ENCODE peak calls at places on chromosomes 13 and 19, in four cellular contexts. E is prostate gland, L is A549, Y is heart left ventricle. X is an unnamed sample.

GRCh38 chr19:39759457-39760184 is 19.0 kb upstream of the LEUTX start:
- DNase-seq in E (no peak), L (no peak), Y (no peak), X (no peak)

GRCh38 chr13:19957320-19958118 is 1.0 kb upstream of the ZMYM2 start:
- DNase-seq in E (peak; percentile 78), L (peak; percentile 91), Y (peak; percentile 77), X (peak; percentile 84)

GRCh38 chr19:35044317-35045117 is 3.0 kb downstream of the HPN start:
- DNase-seq in E (peak; percentile 36), L (peak; percentile 76), Y (peak; percentile 54), X (peak; percentile 60)

GRCh38 chr19:29075149-29075548 is 137.8 kb downstream of the UQCRFS1 start:
- DNase-seq in E (no peak), L (no peak), Y (no peak), X (no peak)

GRCh38 chr19:2051771-2052704 is 994 bp upstream of the MKNK2 start:
- DNase-seq in E (peak; percentile 84), L (no peak), Y (peak; percentile 71), X (no peak)

GRCh38 chr19:16772841-16773240 is 53.2 kb downstream of the NWD1 start:
- DNase-seq in E (no peak), L (no peak), Y (no peak), X (no peak)

GRCh38 chr19:37551123-37551993 is 43.2 kb downstream of the ZNF571 start:
- DNase-seq in E (no peak), L (no peak), Y (peak; percentile 70), X (no peak)

GRCh38 chr19:50713556-50714236 is 5.9 kb downstream of the SHANK1 start:
- DNase-seq in E (no peak), L (no peak), Y (no peak), X (peak; percentile 53)

GRCh38 chr19:18469245-18470107 is 31.5 kb upstream of the ISYNA1 start:
- DNase-seq in E (no peak), L (peak; percentile 81), Y (peak; percentile 67), X (peak; percentile 81)

GRCh38 chr13:23866420-23867026 is 22.7 kb downstream of the MIPEP start:
- DNase-seq in E (no peak), L (peak; percentile 20), Y (no peak), X (no peak)

GRCh38 chr13:103187621-103188020 is 121.4 kb upstream of the SLC10A2 start:
- DNase-seq in E (no peak), L (no peak), Y (no peak), X (no peak)

GRCh38 chr19:48102870-48103751 is 7.5 kb downstream of the PLA2G4C start:
- DNase-seq in E (peak; percentile 32), L (peak; percentile 76), Y (no peak), X (no peak)

DNA sequence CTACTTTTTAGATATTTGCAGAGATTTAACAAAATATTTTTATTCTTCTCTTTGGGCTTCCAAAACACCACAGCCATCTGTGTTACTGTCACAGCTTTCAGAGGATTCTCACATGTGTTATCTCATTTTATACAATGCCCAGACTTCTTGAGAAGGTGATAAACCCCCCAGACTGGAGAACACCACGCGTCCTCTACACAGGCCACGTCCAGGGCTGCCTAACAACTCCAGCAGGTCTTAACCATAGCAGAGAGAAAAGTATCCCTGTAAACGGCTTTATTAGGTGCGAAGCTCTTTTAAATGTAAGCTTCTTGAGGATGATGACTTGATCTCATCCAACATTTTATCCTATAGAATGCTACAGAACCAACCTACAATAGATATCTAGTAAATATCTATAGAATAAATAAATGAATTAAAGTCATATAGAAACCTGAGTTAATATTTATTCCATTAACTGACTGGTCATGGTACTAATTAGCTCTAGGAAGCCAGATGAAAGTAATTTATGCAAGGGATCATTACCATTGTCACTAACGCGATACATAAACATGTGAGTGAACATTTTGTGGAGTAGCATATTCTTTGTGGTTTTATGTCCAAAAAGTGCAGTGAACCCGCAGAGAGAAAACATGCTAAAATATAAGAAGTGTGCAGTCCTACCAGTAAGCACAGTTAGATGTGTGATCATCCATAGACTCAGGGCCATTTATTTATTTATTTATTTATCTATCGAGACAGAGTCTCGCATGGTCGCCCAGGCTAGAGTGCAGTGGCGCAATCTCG is 1.8 kb downstream of the GPR183 start:
- DNase-seq in E (no peak), L (no peak), Y (no peak), X (no peak)
- TF ChIP-seq POLR2A in E (no peak), L (no peak), Y (no peak), X (no peak)

GRCh38 chr13:109734002-109734785 is 52.2 kb downstream of the IRS2 start:
- DNase-seq in E (no peak), L (no peak), Y (no peak), X (no peak)
- H3K4me3 ChIP-seq in E (no peak overlapping the region), L (no peak overlapping the region), Y (no peak overlapping the region), X (no peak overlapping the region)

GRCh38 chr19:10835754-10836477 is at the start of gene TMED1:
- DNase-seq in E (peak; percentile 88), L (peak; percentile 99), Y (peak; percentile 100), X (peak; percentile 97)
- TF ChIP-seq POLR2A in E (peak; percentile 56), L (peak; percentile 46), Y (peak; percentile 50), X (no peak)

GRCh38 chr19:14056741-14057356 is 5.0 kb downstream of the PALM3 start:
- DNase-seq in E (no peak), L (no peak), Y (no peak), X (no peak)
- H3K4me3 ChIP-seq in E (peak overlapping the region; percentile 20), L (peak overlapping the region; percentile 56), Y (peak overlapping the region; percentile 34), X (peak overlapping the region; percentile 34)

GRCh38 chr13:24922390-24923304 is 158.7 kb downstream of the RNF17 start:
- DNase-seq in E (peak; percentile 96), L (peak; percentile 93), Y (peak; percentile 99), X (peak; percentile 99)
- TF ChIP-seq POLR2A in E (peak; percentile 65), L (peak; percentile 77), Y (peak; percentile 80), X (no peak)

X was measured in upper lobe of left lung.